ENCODE peak calls at places on chromosomes 1 and 21, in six cellular contexts. One of them, this sample, is unnamed.
A peak's percentile ranks its signal among the peaks of the same experiment; 100 is the strongest.

GRCh38 chr1:12078938-12079861 is 16.1 kb downstream of the TNFRSF8 start:
- DNase-seq in A549: peak; percentile 34
- DNase-seq in uterus: peak; percentile 33
- DNase-seq in tibial nerve: no peak
- DNase-seq in left lung: no peak
- DNase-seq in ovary: peak; percentile 59
- DNase-seq in this sample: no peak

GRCh38 chr1:180920193-180920592 is 7.5 kb downstream of the KIAA1614 start:
- DNase-seq in A549: no peak
- DNase-seq in uterus: no peak
- DNase-seq in tibial nerve: no peak
- DNase-seq in left lung: no peak
- DNase-seq in ovary: no peak
- DNase-seq in this sample: no peak

GRCh38 chr1:44632511-44633072 is 41.7 kb downstream of the TMEM53 start:
- DNase-seq in A549: no peak
- DNase-seq in uterus: no peak
- DNase-seq in tibial nerve: no peak
- DNase-seq in left lung: no peak
- DNase-seq in ovary: no peak
- DNase-seq in this sample: no peak

GRCh38 chr1:173383341-173383740 is 93.8 kb upstream of the PRDX6 start:
- DNase-seq in A549: no peak
- DNase-seq in uterus: no peak
- DNase-seq in tibial nerve: no peak
- DNase-seq in left lung: no peak
- DNase-seq in ovary: no peak
- DNase-seq in this sample: no peak

GRCh38 chr1:157226739-157227138 is 88.5 kb upstream of the ETV3 start:
- DNase-seq in A549: no peak
- DNase-seq in uterus: no peak
- DNase-seq in tibial nerve: no peak
- DNase-seq in left lung: no peak
- DNase-seq in ovary: no peak
- DNase-seq in this sample: no peak

GRCh38 chr1:3464649-3465025 is 10.2 kb downstream of the ARHGEF16 start:
- DNase-seq in A549: no peak
- DNase-seq in uterus: no peak
- DNase-seq in tibial nerve: no peak
- DNase-seq in left lung: no peak
- DNase-seq in ovary: peak; percentile 24
- DNase-seq in this sample: no peak

GRCh38 chr1:148318123-148318899 is 164.8 kb downstream of the PPIAL4G start:
- DNase-seq in A549: no peak
- DNase-seq in uterus: no peak
- DNase-seq in tibial nerve: no peak
- DNase-seq in left lung: peak; percentile 49
- DNase-seq in ovary: no peak
- DNase-seq in this sample: no peak

GRCh38 chr21:35138665-35139381 is 89.7 kb upstream of the RUNX1 start:
- DNase-seq in A549: no peak
- DNase-seq in uterus: no peak
- DNase-seq in tibial nerve: no peak
- DNase-seq in left lung: no peak
- DNase-seq in ovary: no peak
- DNase-seq in this sample: no peak

GRCh38 chr1:57091642-57092041 is 125.8 kb upstream of the C8B start:
- DNase-seq in A549: no peak
- DNase-seq in uterus: no peak
- DNase-seq in tibial nerve: no peak
- DNase-seq in left lung: no peak
- DNase-seq in ovary: no peak
- DNase-seq in this sample: no peak

GRCh38 chr1:156067262-156067661 is 6.3 kb downstream of the RAB25 start:
- DNase-seq in A549: no peak
- DNase-seq in uterus: no peak
- DNase-seq in tibial nerve: no peak
- DNase-seq in left lung: no peak
- DNase-seq in ovary: no peak
- DNase-seq in this sample: no peak
- H3K27ac ChIP-seq in A549: no peak overlapping the region
- H3K27ac ChIP-seq in uterus: no peak overlapping the region
- H3K27ac ChIP-seq in tibial nerve: no peak overlapping the region
- H3K27ac ChIP-seq in left lung: no peak overlapping the region
- H3K27ac ChIP-seq in ovary: no peak overlapping the region
- H3K27ac ChIP-seq in this sample: no peak overlapping the region

GRCh38 chr1:6359568-6360496 is 33.7 kb downstream of the ACOT7 start:
- DNase-seq in A549: peak; percentile 48
- DNase-seq in uterus: peak; percentile 73
- DNase-seq in tibial nerve: no peak
- DNase-seq in left lung: peak; percentile 80
- DNase-seq in ovary: peak; percentile 83
- DNase-seq in this sample: no peak
- H3K4me3 ChIP-seq in A549: no peak overlapping the region
- H3K4me3 ChIP-seq in uterus: no peak overlapping the region
- H3K4me3 ChIP-seq in tibial nerve: no peak overlapping the region
- H3K4me3 ChIP-seq in left lung: no peak overlapping the region
- H3K4me3 ChIP-seq in ovary: no peak overlapping the region
- H3K4me3 ChIP-seq in this sample: no peak overlapping the region

DNA sequence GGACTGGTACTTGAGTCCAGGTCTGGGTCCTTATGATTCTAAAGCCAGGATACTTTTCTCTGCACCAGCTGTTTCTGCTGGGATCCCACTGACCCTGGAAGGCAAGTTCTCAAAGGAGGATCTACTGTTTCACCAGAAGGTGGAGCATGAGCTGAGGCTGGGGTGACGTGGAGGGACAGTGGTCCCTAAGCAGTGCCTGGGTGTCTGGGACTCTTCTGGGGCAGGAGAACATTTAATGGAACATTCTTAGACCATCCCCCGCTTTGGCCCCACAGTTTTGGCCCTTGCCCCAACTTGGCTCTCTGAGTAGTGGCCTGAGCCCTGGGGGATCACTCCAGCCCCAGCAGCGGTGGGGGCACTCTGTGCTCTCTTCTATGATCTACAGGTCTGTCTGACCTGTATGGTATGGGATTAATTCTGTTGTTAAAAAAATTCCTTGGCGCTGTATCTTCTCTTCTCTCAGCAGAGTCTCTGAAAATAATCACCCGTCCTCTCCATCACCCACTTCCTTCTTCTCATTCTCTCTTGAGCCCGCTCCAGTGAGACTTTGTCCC is 60.3 kb upstream of the CSF3R start:
- DNase-seq in A549: no peak
- DNase-seq in uterus: no peak
- DNase-seq in tibial nerve: no peak
- DNase-seq in left lung: no peak
- DNase-seq in ovary: no peak
- DNase-seq in this sample: no peak
- TF ChIP-seq CTCF in A549: no peak
- TF ChIP-seq CTCF in uterus: no peak
- TF ChIP-seq CTCF in tibial nerve: no peak
- TF ChIP-seq CTCF in left lung: no peak
- TF ChIP-seq CTCF in ovary: no peak
- TF ChIP-seq CTCF in this sample: no peak

DNA sequence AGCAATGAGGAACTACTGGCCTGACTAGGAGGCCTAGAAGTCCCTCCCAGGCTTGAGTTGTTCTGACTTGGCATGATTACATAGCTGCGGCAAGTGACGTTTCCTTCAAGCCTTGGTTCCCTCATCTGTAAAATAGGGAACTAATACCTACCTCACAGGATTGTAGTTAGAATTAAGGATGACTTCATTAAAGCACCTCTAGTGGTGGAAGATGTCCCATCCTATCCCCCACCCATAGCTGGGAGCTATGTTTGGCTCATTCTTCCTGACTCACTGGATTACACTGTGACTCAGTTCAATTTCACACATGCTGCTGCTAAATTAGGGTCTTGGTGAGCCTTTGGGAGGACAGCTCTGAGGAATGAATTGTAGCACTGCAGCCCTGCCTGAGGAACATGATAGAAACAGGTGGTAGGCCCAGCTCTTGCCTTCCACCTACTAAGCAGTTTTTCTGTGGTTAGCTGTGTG is 6.0 kb upstream of the SHISA4 start:
- DNase-seq in A549: peak; percentile 44
- DNase-seq in uterus: peak; percentile 25
- DNase-seq in tibial nerve: no peak
- DNase-seq in left lung: peak; percentile 67
- DNase-seq in ovary: no peak
- DNase-seq in this sample: no peak
- H3K27ac ChIP-seq in A549: peak overlapping the region; percentile 55
- H3K27ac ChIP-seq in uterus: no peak overlapping the region
- H3K27ac ChIP-seq in tibial nerve: no peak overlapping the region
- H3K27ac ChIP-seq in left lung: peak overlapping the region; percentile 45
- H3K27ac ChIP-seq in ovary: no peak overlapping the region
- H3K27ac ChIP-seq in this sample: no peak overlapping the region

DNA sequence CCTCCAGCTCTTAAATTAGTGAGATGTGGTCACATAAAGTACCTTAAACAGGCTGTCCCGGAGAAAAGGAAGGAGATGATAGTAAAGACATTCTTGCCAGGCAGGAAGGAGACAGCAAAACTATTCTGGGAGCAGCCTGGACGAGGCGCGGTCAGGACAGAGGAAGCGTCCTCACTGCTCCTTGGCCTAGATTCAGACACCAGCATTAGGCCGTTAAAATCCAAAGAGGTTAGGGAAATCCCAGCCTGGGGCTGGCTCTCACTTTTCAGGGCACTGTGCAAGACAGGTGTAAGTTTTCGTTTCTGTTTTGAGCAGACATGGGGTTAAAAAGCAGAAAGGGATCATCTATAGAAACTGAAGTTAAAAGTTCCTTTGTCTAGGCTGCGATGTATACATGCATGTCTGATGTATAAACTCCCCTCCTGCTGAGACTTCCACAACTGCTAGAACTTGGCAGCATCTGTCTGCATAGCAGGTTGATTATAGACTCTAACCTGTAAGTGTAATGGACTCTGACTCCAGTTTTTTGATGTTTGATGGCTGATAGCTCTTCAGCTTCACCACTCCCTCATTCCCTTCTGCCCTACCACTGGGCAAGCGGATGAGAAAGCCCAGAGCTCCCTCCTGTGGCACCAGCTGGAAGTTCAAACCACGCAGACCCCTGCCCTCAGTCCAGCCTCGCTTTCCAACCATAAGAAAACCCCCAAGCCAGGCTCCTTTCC is 21.5 kb downstream of the STPG1 start:
- DNase-seq in A549: peak; percentile 63
- DNase-seq in uterus: peak; percentile 53
- DNase-seq in tibial nerve: no peak
- DNase-seq in left lung: no peak
- DNase-seq in ovary: peak; percentile 67
- DNase-seq in this sample: no peak
- H3K4me3 ChIP-seq in A549: no peak overlapping the region
- H3K4me3 ChIP-seq in uterus: no peak overlapping the region
- H3K4me3 ChIP-seq in tibial nerve: no peak overlapping the region
- H3K4me3 ChIP-seq in left lung: no peak overlapping the region
- H3K4me3 ChIP-seq in ovary: no peak overlapping the region
- H3K4me3 ChIP-seq in this sample: peak overlapping the region; percentile 6